ENCODE peak calls at places on chromosomes 6 and 20, in five cellular contexts. L is esophagus muscularis mucosa, B is A549, D is adrenal gland, K is sigmoid colon. H is an unnamed sample.

GRCh38 chr6:157150076-157150475 is 173.2 kb downstream of the TMEM242 start:
- DNase-seq in L (no peak), B (no peak), D (no peak), K (no peak), H (no peak)

GRCh38 chr6:81465859-81466258 is 286.6 kb downstream of the TENT5A start:
- DNase-seq in L (no peak), B (peak), D (peak), K (no peak), H (no peak)

GRCh38 chr6:79215233-79215824 is 19.2 kb downstream of the HMGN3 start:
- DNase-seq in L (no peak), B (no peak), D (peak), K (no peak), H (no peak)

GRCh38 chr6:43702522-43703440 is 15.2 kb upstream of the MRPS18A start:
- DNase-seq in L (peak), B (peak), D (peak), K (peak), H (peak)

GRCh38 chr6:146968041-146968760 is 236.0 kb upstream of the STXBP5 start:
- DNase-seq in L (no peak), B (peak), D (peak), K (no peak), H (peak)

GRCh38 chr6:157669747-157670216 is 153.3 kb upstream of the SNX9 start:
- DNase-seq in L (peak), B (peak), D (peak), K (peak), H (peak)

GRCh38 chr20:59355242-59355641 is 54.8 kb downstream of the EDN3 start:
- DNase-seq in L (no peak), B (no peak), D (no peak), K (no peak), H (no peak)

GRCh38 chr20:64205611-64206026 is 41.4 kb downstream of the MYT1 start:
- DNase-seq in L (no peak), B (no peak), D (no peak), K (no peak), H (no peak)

GRCh38 chr20:4710106-4710475 is 11.6 kb upstream of the PRND start:
- DNase-seq in L (peak), B (no peak), D (no peak), K (no peak), H (no peak)

GRCh38 chr6:2173203-2173961 is 72.0 kb downstream of the GMDS start:
- DNase-seq in L (no peak), B (no peak), D (no peak), K (no peak), H (no peak)

GRCh38 chr6:43952746-43953145 is 174.5 kb downstream of the MRPL14 start:
- DNase-seq in L (no peak), B (peak), D (peak), K (no peak), H (no peak)

GRCh38 chr6:49462927-49463611 is at the start of the genes CENPQ and MMUT:
- DNase-seq in L (peak), B (peak), D (peak), K (peak), H (peak)
- TF ChIP-seq POLR2A in L (no peak), B (peak), D (peak), K (peak), H (peak)

GRCh38 chr6:6818078-6818639 is 229.6 kb downstream of the LY86 start:
- DNase-seq in L (no peak), B (no peak), D (no peak), K (no peak), H (no peak)
- TF ChIP-seq POLR2A in L (no peak), B (no peak), D (no peak), K (no peak), H (no peak)

DNA sequence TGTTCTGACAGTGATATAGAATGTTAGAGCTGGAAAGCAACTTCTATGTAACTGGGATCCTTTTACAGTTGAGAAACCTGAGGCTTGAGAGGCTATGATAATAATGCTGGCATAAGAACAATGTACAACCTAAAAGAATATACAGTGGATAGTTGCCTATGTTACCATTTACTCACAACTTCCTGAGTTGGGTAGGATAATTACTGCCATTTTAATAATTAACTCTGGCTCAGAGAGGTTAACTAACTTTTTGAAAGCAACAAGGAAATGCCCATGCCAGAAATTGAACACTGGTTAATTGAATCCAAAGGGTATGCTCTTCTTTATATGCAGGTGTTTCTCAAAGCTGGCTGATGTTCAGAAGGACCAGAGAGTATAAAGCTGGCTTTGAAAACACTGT is 530.7 kb upstream of the MAP3K7 start:
- DNase-seq in L (no peak), B (no peak), D (no peak), K (no peak), H (no peak)
- TF ChIP-seq POLR2A in L (no peak), B (no peak), D (no peak), K (no peak), H (no peak)

GRCh38 chr6:5781966-5782556 is 224.7 kb downstream of the NRN1 start:
- DNase-seq in L (no peak), B (no peak), D (no peak), K (no peak), H (no peak)

GRCh38 chr6:5786321-5787053 is 220.2 kb downstream of the NRN1 start:
- DNase-seq in L (no peak), B (no peak), D (no peak), K (no peak), H (no peak)

GRCh38 chr6:5785235-5785634 is 221.5 kb downstream of the NRN1 start:
- DNase-seq in L (no peak), B (no peak), D (no peak), K (no peak), H (no peak)

GRCh38 chr6:5783584-5784089 is 223.1 kb downstream of the NRN1 start:
- DNase-seq in L (no peak), B (no peak), D (no peak), K (no peak), H (no peak)

DNA sequence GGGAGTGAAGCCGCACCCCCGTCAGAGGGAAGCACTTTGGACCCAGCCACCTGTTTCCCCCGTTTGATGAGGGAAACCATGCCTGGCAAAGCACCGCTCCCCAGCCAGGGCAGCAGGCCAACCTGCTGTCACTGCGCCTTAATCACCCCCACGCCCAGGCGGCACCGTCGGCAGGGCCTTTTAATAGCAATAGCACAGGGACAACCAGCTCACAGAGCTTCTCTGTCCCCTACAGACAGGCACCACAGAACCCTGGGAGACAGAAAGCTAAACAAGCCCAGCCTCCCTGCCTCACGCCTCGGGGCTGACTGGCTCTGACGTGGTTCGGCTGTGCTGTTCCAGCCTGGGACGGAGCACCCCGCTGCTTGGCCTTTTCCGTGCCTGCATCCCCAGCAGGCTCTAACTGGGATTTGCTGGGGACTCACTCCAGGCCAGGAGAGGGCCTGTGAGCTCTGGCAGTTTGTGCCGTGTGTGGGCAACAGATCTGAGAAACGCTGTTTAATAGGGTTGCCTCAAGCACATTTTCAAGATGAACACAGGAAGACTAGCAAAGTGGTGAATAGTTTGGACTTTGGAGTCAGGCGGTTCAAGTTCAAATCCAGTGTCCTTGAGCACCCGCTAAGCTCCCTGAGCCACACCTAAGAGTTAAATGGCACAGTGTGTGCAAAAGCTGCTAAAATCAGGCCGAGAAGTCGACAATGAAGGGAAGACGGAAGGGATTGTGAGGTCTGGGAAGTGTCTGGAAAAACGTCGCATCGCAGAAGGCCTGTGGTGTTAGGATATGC is 223.8 kb downstream of the NRN1 start:
- DNase-seq in L (no peak), B (no peak), D (no peak), K (no peak), H (no peak)
- TF ChIP-seq POLR2A in L (no peak), B (no peak), D (no peak), K (no peak), H (no peak)

GRCh38 chr6:31776961-31777666 is at the start of gene VWA7:
- DNase-seq in L (no peak), B (peak), D (peak), K (no peak), H (peak)
- TF ChIP-seq POLR2A in L (no peak), B (no peak), D (no peak), K (no peak), H (no peak)

GRCh38 chr6:170227521-170227983 is 63.3 kb downstream of the DLL1 start:
- DNase-seq in L (no peak), B (no peak), D (no peak), K (peak), H (peak)

GRCh38 chr6:170229851-170230519 is 60.9 kb downstream of the DLL1 start:
- DNase-seq in L (no peak), B (no peak), D (no peak), K (no peak), H (no peak)

GRCh38 chr6:170227996-170228550 is 62.8 kb downstream of the DLL1 start:
- DNase-seq in L (no peak), B (no peak), D (no peak), K (no peak), H (no peak)

GRCh38 chr6:170229396-170229795 is 61.5 kb downstream of the DLL1 start:
- DNase-seq in L (no peak), B (no peak), D (no peak), K (no peak), H (no peak)

DNA sequence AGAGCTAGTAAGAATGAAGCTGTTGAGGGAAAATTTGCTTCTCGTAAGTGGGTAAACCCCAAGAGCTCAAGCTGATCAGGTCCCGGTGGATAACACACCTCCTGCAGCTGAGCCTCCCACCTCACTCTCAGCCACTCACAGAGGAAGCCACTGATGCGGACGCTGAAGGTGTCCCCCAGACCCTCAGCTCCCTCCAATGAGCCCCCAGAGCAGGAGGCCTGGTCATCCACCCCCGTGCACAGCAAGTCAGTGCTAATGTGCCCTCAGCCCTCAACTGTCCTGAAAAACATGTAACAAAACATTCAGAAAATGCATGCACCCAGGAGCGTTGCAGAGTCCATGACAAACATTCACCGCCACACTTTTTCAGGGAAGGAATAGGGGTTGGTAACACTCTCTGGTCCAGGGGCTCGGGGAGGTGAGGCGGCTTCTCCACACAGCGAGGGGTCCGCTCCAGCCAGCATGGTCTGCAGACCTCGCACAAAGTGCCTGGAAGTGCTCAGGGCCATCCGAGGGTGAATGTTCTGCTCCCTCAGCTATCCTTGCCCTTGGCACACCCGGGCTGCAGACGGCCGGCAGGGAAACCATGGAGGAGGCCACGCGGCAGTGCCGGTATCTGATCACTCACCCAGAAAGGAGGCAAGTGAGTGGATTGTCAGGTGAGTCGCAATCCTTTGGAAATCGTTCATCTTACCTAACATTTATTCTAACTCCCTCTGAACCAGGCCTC is 62.1 kb downstream of the DLL1 start:
- DNase-seq in L (no peak), B (no peak), D (no peak), K (no peak), H (no peak)
- TF ChIP-seq POLR2A in L (no peak), B (no peak), D (no peak), K (no peak), H (no peak)

GRCh38 chr6:54214286-54214685 is 94.0 kb upstream of the TINAG start:
- DNase-seq in L (no peak), B (no peak), D (no peak), K (no peak), H (no peak)
- TF ChIP-seq POLR2A in L (no peak), B (no peak), D (no peak), K (no peak), H (no peak)

GRCh38 chr6:13649393-13649792 is 34.3 kb downstream of the NOL7 start:
- DNase-seq in L (no peak), B (no peak), D (no peak), K (no peak), H (no peak)
- TF ChIP-seq POLR2A in L (no peak), B (no peak), D (no peak), K (no peak), H (no peak)

GRCh38 chr20:33489495-33490022 is 337 bp upstream of the CBFA2T2 start:
- DNase-seq in L (peak), B (peak), D (peak), K (peak), H (peak)
- TF ChIP-seq POLR2A in L (peak), B (peak), D (peak), K (peak), H (peak)